ENCODE peak calls at places on chromosomes 4 and X, in four cellular contexts. Z is AG04449; Y is CD8-positive, alpha-beta T cell; H is fibroblast of pulmonary artery. V is an unnamed sample.
A peak's percentile ranks its signal among the peaks of the same experiment; 100 is the strongest.

GRCh38 chr4:23006756-23007155 is 314.0 kb downstream of the GBA3 start:
- DNase-seq in Z (peak; percentile 79), Y (no peak), H (peak; percentile 23), V (peak; percentile 3)

GRCh38 chr4:72340803-72341431 is 228.1 kb downstream of the ADAMTS3 start:
- DNase-seq in Z (no peak), Y (no peak), H (no peak), V (peak; percentile 30)

GRCh38 chr4:103422467-103423219 is 224.5 kb upstream of the CENPE start:
- DNase-seq in Z (no peak), Y (no peak), H (no peak), V (no peak)

GRCh38 chr4:189202869-189203271 is 737.8 kb upstream of the FRG1 start:
- DNase-seq in Z (peak; percentile 34), Y (no peak), H (peak; percentile 30), V (peak; percentile 63)

GRCh38 chr4:86965019-86965976 is 30.5 kb downstream of the AFF1 start:
- DNase-seq in Z (no peak), Y (no peak), H (no peak), V (no peak)

GRCh38 chrX:69014200-69014599 is 151.1 kb downstream of the PJA1 start:
- DNase-seq in Z (no peak), Y (no peak), H (peak; percentile 94), V (peak; percentile 81)

GRCh38 chr4:39169426-39169825 is 12.9 kb upstream of the WDR19 start:
- DNase-seq in Z (no peak), Y (no peak), H (no peak), V (no peak)

GRCh38 chr4:126647756-126648396 is 984.9 kb upstream of the INTU start:
- DNase-seq in Z (peak; percentile 55), Y (no peak), H (peak; percentile 26), V (peak; percentile 9)

GRCh38 chrX:126820700-126821420 is 1.3 kb downstream of the PRR32 start:
- DNase-seq in Z (no peak), Y (no peak), H (no peak), V (no peak)

GRCh38 chr4:121702136-121702535 is 5.4 kb upstream of the ANXA5 start:
- DNase-seq in Z (no peak), Y (no peak), H (no peak), V (no peak)

GRCh38 chrX:45479196-45479834 is 278.6 kb upstream of the DIPK2B start:
- DNase-seq in Z (peak; percentile 88), Y (no peak), H (peak; percentile 76), V (peak; percentile 93)

GRCh38 chrX:44890247-44890646 is 17.3 kb downstream of the KDM6A start:
- DNase-seq in Z (no peak), Y (no peak), H (no peak), V (no peak)

GRCh38 chr4:113442821-113443220 is 318.7 kb downstream of the CAMK2D start:
- DNase-seq in Z (no peak), Y (no peak), H (no peak), V (no peak)

GRCh38 chr4:34880246-34880645 is 1364.1 kb downstream of the ARAP2 start:
- DNase-seq in Z (no peak), Y (no peak), H (no peak), V (no peak)

GRCh38 chr4:34878961-34879360 is 1365.4 kb downstream of the ARAP2 start:
- DNase-seq in Z (no peak), Y (no peak), H (no peak), V (no peak)
- TF ChIP-seq CTCF in Z (no peak), Y (no peak), H (no peak), V (no peak)

DNA sequence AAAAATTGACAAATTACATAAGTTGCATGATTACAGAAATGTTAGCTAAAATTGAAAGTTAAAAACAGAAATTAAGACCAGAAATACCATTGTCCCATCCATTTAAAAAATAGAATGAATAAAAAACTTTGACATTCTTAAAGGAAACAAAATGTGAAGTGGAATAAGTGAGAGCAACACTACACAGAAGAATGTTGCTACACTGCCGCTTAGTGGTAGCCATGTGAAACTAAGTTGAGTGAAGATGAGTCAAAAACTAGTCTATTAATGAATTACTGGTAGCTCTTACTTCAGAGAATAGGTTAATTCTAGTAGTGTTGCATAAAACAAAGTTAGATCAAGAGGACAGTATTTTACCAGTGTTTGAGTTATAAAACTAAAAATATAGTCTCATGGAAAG is 571.0 kb upstream of the KLHL4 start:
- DNase-seq in Z (no peak), Y (no peak), H (peak; percentile 20), V (peak; percentile 31)
- TF ChIP-seq CTCF in Z (no peak), Y (no peak), H (peak; percentile 48), V (peak; percentile 77)

GRCh38 chr4:181578911-181579310 is 664.3 kb upstream of the TENM3 start:
- DNase-seq in Z (no peak), Y (no peak), H (no peak), V (no peak)

DNA sequence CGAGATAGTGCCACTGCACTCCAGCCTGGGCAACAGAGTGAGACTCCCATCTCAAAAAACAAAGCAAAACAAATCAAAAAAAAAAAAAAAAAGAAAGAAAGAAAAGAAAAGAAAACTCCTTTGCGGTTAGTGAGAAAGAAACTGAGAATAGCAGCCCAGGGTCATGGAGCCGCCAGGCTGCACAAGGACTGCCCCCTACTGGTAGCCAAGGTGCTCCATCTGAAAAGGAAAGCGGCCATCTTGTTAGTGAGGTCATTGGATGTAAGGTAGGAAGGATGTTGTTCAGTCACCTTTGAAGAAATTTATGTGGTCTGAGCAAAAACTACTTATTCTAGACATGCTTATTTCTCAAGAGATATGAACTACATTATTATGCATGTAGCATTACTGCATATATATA is 660.6 kb upstream of the TENM3 start:
- DNase-seq in Z (no peak), Y (no peak), H (no peak), V (no peak)
- TF ChIP-seq CTCF in Z (no peak), Y (no peak), H (no peak), V (peak; percentile 20)

GRCh38 chr4:110959041-110959643 is 336.3 kb upstream of the PITX2 start:
- DNase-seq in Z (no peak), Y (no peak), H (peak; percentile 13), V (peak; percentile 52)
- TF ChIP-seq CTCF in Z (peak; percentile 14), Y (no peak), H (peak; percentile 22), V (peak; percentile 43)

DNA sequence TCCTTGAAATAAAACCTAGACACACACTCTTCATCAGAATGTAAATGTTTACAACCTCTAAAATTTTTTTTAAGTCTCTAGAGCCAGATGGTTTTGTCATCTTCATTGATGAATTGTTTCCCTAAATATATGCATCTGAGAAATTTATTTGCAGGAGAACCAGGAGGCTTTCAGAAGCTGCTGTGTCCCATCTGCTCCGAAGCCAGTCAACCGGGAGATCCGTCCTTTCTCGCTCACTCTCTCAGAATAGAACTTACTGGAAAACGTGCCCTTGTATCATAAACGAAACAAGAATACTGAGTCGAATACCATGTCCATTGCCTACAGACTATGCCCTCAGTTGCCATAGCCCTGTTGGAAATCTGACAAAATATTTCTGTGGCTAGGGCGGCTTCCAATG is 103.5 kb downstream of the SLC34A2 start:
- DNase-seq in Z (no peak), Y (no peak), H (no peak), V (no peak)
- TF ChIP-seq CTCF in Z (no peak), Y (no peak), H (no peak), V (no peak)

GRCh38 chr4:119490335-119490734 is 138.3 kb downstream of the PDE5A start:
- DNase-seq in Z (no peak), Y (no peak), H (peak; percentile 39), V (peak; percentile 31)
- TF ChIP-seq CTCF in Z (peak; percentile 32), Y (no peak), H (peak; percentile 31), V (peak; percentile 34)

GRCh38 chrX:43756076-43756475 is 100.0 kb downstream of the MAOA start:
- DNase-seq in Z (no peak), Y (no peak), H (no peak), V (no peak)

GRCh38 chrX:43750248-43750676 is 94.2 kb downstream of the MAOA start:
- DNase-seq in Z (no peak), Y (peak; percentile 3), H (peak; percentile 64), V (peak; percentile 75)

GRCh38 chrX:43758044-43758443 is 101.9 kb downstream of the MAOA start:
- DNase-seq in Z (no peak), Y (no peak), H (no peak), V (no peak)

GRCh38 chrX:43753637-43754036 is 97.5 kb downstream of the MAOA start:
- DNase-seq in Z (no peak), Y (no peak), H (no peak), V (peak; percentile 29)
- TF ChIP-seq CTCF in Z (no peak), Y (no peak), H (no peak), V (no peak)

DNA sequence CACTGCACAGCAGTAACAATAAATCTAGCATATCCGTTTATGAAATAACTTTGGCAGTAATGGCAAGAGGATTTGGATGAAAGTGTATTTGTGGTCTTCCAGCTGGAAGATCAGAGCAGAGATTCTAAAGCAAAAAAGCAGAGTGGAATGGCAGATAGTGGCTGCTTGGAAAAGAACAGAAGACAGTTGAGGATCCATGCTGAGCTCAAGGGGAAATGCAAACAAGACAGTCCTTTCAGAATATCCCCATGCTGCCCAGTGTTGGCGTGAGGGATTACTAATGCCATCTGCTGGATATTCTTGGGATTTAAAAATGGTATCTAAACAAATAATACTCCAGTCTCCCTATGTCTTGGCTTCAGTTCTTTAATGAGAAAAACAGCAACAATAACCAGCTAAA is 629.1 kb upstream of the ATOH1 start:
- DNase-seq in Z (peak; percentile 7), Y (no peak), H (peak; percentile 66), V (peak; percentile 36)
- TF ChIP-seq CTCF in Z (peak; percentile 47), Y (no peak), H (peak; percentile 60), V (peak; percentile 49)

GRCh38 chrX:140099221-140099620 is 133.9 kb upstream of the CXorf66 start:
- DNase-seq in Z (no peak), Y (no peak), H (no peak), V (no peak)
- TF ChIP-seq CTCF in Z (no peak), Y (no peak), H (no peak), V (no peak)

V was measured in fibroblast of mammary gland.